ENCODE peak calls at places on chromosomes 11 and 22, in four cellular contexts. H is A549, W is HepG2, I is K562. O is an unnamed sample.

GRCh38 chr22:26995222-26995621 is 337.8 kb downstream of the MIAT start:
- DNase-seq in I (no peak), H (no peak), W (no peak), O (no peak)

GRCh38 chr11:612201-612960 is 3.4 kb downstream of the IRF7 start:
- DNase-seq in H (peak; percentile 35), W (peak; percentile 29), I (no peak), O (peak; percentile 22)

GRCh38 chr11:99548264-99548663 is 527.5 kb downstream of the CNTN5 start:
- DNase-seq in I (no peak), H (no peak), W (no peak), O (peak; percentile 17)

GRCh38 chr11:96051820-96052219 is 127.9 kb upstream of the MTMR2 start:
- DNase-seq in I (no peak), H (no peak), W (no peak), O (no peak)

GRCh38 chr22:26949193-26949592 is 291.8 kb downstream of the MIAT start:
- DNase-seq in W (no peak), H (no peak), I (no peak), O (peak; percentile 19)

GRCh38 chr22:18121436-18122253 is 11.0 kb downstream of the TUBA8 start:
- DNase-seq in H (no peak), W (peak; percentile 43), I (no peak), O (no peak)

GRCh38 chr22:36333632-36334031 is 54.1 kb downstream of the MYH9 start:
- DNase-seq in I (no peak), W (no peak), H (no peak), O (no peak)

GRCh38 chr11:114479331-114479730 is 40.1 kb downstream of the REXO2 start:
- DNase-seq in W (no peak), H (no peak), I (no peak), O (peak; percentile 28)

GRCh38 chr11:133842053-133842452 is 3.3 kb downstream of the SPATA19 start:
- DNase-seq in H (no peak), I (no peak), W (no peak), O (no peak)

GRCh38 chr11:112321521-112322172 is 61.0 kb upstream of the PLET1 start:
- DNase-seq in W (peak; percentile 23), H (no peak), I (no peak), O (peak; percentile 89)

GRCh38 chr11:78715639-78716311 is 141.1 kb upstream of the NARS2 start:
- DNase-seq in W (peak; percentile 57), I (peak; percentile 70), H (peak; percentile 52), O (peak; percentile 91)

GRCh38 chr11:44633641-44634040 is 68.2 kb downstream of the CD82 start:
- DNase-seq in I (no peak), H (no peak), W (no peak), O (no peak)

GRCh38 chr11:46272816-46273427 is 4.5 kb upstream of the CREB3L1 start:
- DNase-seq in I (peak; percentile 35), H (no peak), W (no peak), O (peak; percentile 76)

GRCh38 chr11:102733232-102733875 is 8.6 kb upstream of the MMP8 start:
- DNase-seq in W (peak; percentile 60), I (peak; percentile 69), H (peak; percentile 38), O (peak; percentile 47)

GRCh38 chr22:36823177-36823839 is 6.5 kb upstream of the PVALB start:
- DNase-seq in H (no peak), W (no peak), I (no peak), O (peak; percentile 5)

GRCh38 chr11:8095356-8095755 is 14.3 kb downstream of the TUB start:
- DNase-seq in I (no peak), W (no peak), H (no peak), O (no peak)

GRCh38 chr22:46076651-46077339 is 73.5 kb upstream of the PPARA start:
- DNase-seq in W (no peak), H (no peak), I (no peak), O (peak; percentile 37)

GRCh38 chr11:129989437-129989836 is 13.2 kb downstream of the PRDM10 start:
- DNase-seq in I (no peak), W (no peak), H (no peak), O (peak; percentile 5)

DNA sequence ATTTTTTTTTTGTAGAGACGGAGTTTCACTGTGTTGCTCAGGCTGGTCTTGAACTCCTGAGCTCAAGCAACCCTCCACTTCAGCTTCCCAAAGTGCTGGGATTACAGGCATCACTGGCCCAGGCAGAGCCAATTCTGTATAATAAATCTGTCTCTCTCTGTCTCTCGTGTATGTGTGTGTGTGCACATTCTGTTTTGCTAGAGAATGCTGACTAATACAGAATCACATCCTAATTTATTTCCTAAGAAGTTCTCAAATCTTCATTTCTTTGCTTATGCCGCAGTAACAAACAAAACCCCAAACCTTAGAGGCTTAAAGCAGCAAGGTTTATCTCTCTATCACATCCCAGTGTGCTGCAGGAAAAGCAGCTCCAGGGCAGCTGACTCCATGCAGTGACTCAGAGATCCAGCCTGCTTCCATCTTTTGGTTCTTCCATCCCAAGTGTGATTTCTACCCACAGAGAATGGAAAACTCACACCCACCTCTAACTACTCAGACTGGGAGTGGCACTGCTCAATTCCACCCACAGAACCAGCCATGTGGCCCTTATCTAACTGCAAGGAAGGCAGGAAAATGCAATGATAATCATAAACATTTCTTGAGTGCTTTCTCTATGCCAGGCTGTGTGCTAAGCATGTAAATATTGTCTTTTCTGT is 35.1 kb upstream of the LRRC10B start:
- DNase-seq in I (no peak), W (no peak), H (no peak), O (peak; percentile 28)
- TF ChIP-seq RAD21 in I (no peak), W (no peak), H (no peak), O (no peak)

DNA sequence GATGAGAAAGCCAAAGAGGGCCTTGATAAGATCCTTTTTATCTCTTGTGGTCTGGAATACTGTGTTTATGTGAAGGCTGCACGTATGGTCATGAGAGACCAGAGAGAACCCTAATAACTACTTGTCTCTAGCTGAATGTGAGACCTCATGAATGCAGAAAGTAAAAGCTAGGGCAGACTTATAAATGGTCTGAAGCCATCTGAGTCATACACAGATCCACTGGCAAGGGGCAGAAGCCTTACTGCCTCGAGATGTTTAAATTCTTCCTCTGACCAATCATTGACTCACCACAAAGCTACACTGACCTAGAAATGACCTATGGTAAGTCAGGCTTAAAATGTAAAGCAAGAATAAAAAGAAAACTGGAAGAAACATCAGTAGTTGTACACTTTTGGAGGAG is 22.7 kb upstream of the OR4B1 start:
- DNase-seq in H (no peak), W (no peak), I (no peak), O (peak; percentile 94)
- TF ChIP-seq MAZ in H (no peak), W (no peak), I (no peak), O (no peak)

GRCh38 chr22:20779813-20780148 is 5.9 kb downstream of the SERPIND1 start:
- DNase-seq in H (no peak), I (no peak), W (no peak), O (peak; percentile 57)
- H3K4me1 ChIP-seq in H (peaks cover 24% of the 10 kb centered on the region), I (peaks cover 34% of the 10 kb centered on the region), W (peaks cover 93% of the 10 kb centered on the region), O (peaks cover 10% of the 10 kb centered on the region)

GRCh38 chr11:71279916-71280645 is 27.7 kb upstream of the SHANK2 start:
- DNase-seq in W (no peak), H (no peak), I (no peak), O (no peak)
- TF ChIP-seq RAD21 in W (no peak), H (no peak), I (no peak), O (no peak)

DNA sequence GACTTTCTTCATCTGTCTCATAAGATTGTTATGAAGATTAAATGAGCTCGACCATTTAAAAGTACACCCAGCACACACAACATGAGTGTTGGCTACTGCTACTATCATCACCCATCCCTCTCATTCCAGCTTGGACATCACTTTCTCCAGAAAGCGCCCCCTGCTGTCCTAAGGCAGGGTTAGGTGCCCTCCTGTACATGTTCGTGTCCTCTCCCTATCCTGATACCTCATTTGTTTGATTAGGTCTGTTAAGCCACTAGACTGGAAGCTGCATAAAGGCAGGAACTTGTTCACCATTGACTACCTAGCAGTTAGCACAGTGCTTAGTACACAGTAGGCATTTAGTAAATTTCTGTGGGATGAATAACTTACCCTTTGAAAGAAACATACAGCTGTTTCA is 85.5 kb downstream of the ENTHD1 start:
- DNase-seq in I (no peak), H (peak; percentile 5), W (peak; percentile 30), O (peak; percentile 6)
- TF ChIP-seq MAZ in I (no peak), H (no peak), W (no peak), O (no peak)

GRCh38 chr11:93735627-93736026 is 5.7 kb downstream of the TAF1D start:
- DNase-seq in I (no peak), W (no peak), H (no peak), O (no peak)

GRCh38 chr11:93736129-93736528 is 5.2 kb downstream of the TAF1D start:
- DNase-seq in H (no peak), W (no peak), I (no peak), O (peak; percentile 63)

GRCh38 chr11:93733474-93733873 is 7.8 kb downstream of the TAF1D start:
- DNase-seq in I (no peak), W (no peak), H (no peak), O (no peak)

GRCh38 chr11:93732237-93732892 is 8.9 kb downstream of the TAF1D start:
- DNase-seq in W (no peak), H (no peak), I (no peak), O (no peak)

GRCh38 chr11:93734427-93735222 is 6.7 kb downstream of the TAF1D start:
- DNase-seq in W (no peak), H (no peak), I (no peak), O (no peak)
- H3K4me1 ChIP-seq in W (peaks cover 69% of the 10 kb centered on the region), H (peaks cover 68% of the 10 kb centered on the region), I (no peaks in the 10 kb centered on the region), O (peaks cover 6% of the 10 kb centered on the region)

GRCh38 chr11:32088117-32088941 is 2.5 kb upstream of the RCN1 start:
- DNase-seq in I (no peak), W (no peak), H (no peak), O (peak; percentile 91)

GRCh38 chr11:32090774-32091370 is at the start of gene RCN1:
- DNase-seq in I (peak; percentile 58), W (peak; percentile 13), H (peak; percentile 57), O (peak; percentile 86)

GRCh38 chr11:32094931-32095330 is 4.1 kb downstream of the RCN1 start:
- DNase-seq in I (no peak), W (no peak), H (no peak), O (no peak)

GRCh38 chr11:32087602-32088001 is 3.3 kb upstream of the RCN1 start:
- DNase-seq in W (no peak), I (peak; percentile 18), H (no peak), O (peak; percentile 52)

GRCh38 chr11:32092581-32093170 is 1.8 kb downstream of the RCN1 start:
- DNase-seq in I (no peak), W (peak; percentile 59), H (no peak), O (no peak)
- TF ChIP-seq RAD21 in I (no peak), W (no peak), H (no peak), O (no peak)

GRCh38 chr11:26904114-26904513 is 89.8 kb upstream of the FIBIN start:
- DNase-seq in W (no peak), I (no peak), H (no peak), O (no peak)
- TF ChIP-seq MAZ in W (no peak), I (no peak), H (no peak), O (no peak)

DNA sequence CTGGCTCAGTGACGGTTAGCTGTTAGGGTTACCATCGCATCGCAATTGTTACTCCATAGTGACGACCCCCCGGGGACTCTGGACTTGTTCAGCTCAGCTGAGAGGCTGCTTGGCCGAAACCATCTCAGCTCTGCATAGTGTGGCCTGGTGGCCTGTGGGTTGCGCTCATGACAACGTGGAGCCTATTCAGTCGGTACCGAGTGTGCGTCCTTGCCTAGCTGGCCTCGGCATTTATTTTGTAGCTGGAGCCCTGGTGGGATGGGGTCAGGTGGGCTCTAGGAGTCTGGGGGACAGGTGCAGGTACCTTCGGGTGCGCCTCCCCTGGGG is 13.5 kb downstream of the LRP5 start:
- DNase-seq in W (no peak), I (no peak), H (no peak), O (no peak)
- H3K4me1 ChIP-seq in W (peaks cover 99% of the 10 kb centered on the region), I (no peaks in the 10 kb centered on the region), H (peaks cover 28% of the 10 kb centered on the region), O (peaks cover 14% of the 10 kb centered on the region)

GRCh38 chr11:125082611-125083311 is 19.7 kb downstream of the SLC37A2 start:
- DNase-seq in W (peak; percentile 50), H (no peak), I (no peak), O (peak; percentile 88)
- TF ChIP-seq RAD21 in W (no peak), H (no peak), I (no peak), O (peak; percentile 1)

O was measured in IMR-90.